ENCODE peak calls at places on chromosomes 3 and 15, in five cellular contexts. Q is PC-9, Z is uterus, K is pancreas, A is brain microvascular endothelial cell. J is an unnamed sample.

GRCh38 chr3:121736112-121736511 is 13.4 kb downstream of the GOLGB1 start:
- DNase-seq in Z (no peak), Q (no peak), A (peak; percentile 72), K (no peak), J (no peak)

GRCh38 chr3:58630081-58630709 is 36.4 kb downstream of the FAM3D start:
- DNase-seq in Z (peak; percentile 57), A (peak; percentile 30), K (no peak), Q (peak; percentile 61), J (peak; percentile 25)

GRCh38 chr3:150314248-150315027 is 93.7 kb upstream of the TSC22D2 start:
- DNase-seq in Q (peak; percentile 75), Z (no peak), A (no peak), K (peak; percentile 77), J (no peak)

GRCh38 chr3:96175500-96175899 is 638.9 kb upstream of the EPHA6 start:
- DNase-seq in K (peak; percentile 24), A (no peak), Z (no peak), Q (no peak), J (no peak)

GRCh38 chr3:170724599-170724998 is 138.7 kb upstream of the SLC7A14 start:
- DNase-seq in K (no peak), A (peak; percentile 63), Z (peak; percentile 45), Q (no peak), J (no peak)

GRCh38 chr3:149941946-149942345 is 28.7 kb downstream of the PFN2 start:
- DNase-seq in A (no peak), K (no peak), Z (no peak), Q (no peak), J (no peak)

GRCh38 chr15:75130597-75131268 is 70.9 kb upstream of the C15orf39 start:
- DNase-seq in A (no peak), Z (no peak), Q (no peak), K (no peak), J (no peak)

GRCh38 chr3:4524423-4524769 is 31.2 kb downstream of the ITPR1 start:
- DNase-seq in A (no peak), K (no peak), Z (no peak), Q (peak; percentile 63), J (no peak)

GRCh38 chr3:57287205-57287604 is 5.3 kb downstream of the ASB14 start:
- DNase-seq in K (no peak), Z (no peak), A (no peak), Q (no peak), J (no peak)

GRCh38 chr3:186432189-186432588 is 70.2 kb upstream of the DGKG start:
- DNase-seq in Q (no peak), Z (no peak), K (no peak), A (no peak), J (no peak)

GRCh38 chr3:28989646-28990089 is 291.2 kb upstream of the RBMS3 start:
- DNase-seq in Q (no peak), K (no peak), Z (no peak), A (peak; percentile 52), J (no peak)

GRCh38 chr15:75355369-75355768 is 8.5 kb downstream of the NEIL1 start:
- DNase-seq in K (no peak), Q (no peak), A (no peak), Z (no peak), J (no peak)

GRCh38 chr3:133451309-133451708 is 51.5 kb downstream of the BFSP2 start:
- DNase-seq in K (no peak), A (no peak), Z (no peak), Q (no peak), J (no peak)

GRCh38 chr3:113600418-113601185 is 68.2 kb downstream of the SIDT1 start:
- DNase-seq in Q (no peak), K (no peak), A (no peak), Z (peak; percentile 16), J (no peak)

GRCh38 chr3:84717894-84718293 is 240.9 kb upstream of the CADM2 start:
- DNase-seq in Q (no peak), Z (no peak), K (no peak), A (no peak), J (no peak)

GRCh38 chr15:70056091-70056680 is 41.5 kb downstream of the TLE3 start:
- DNase-seq in K (peak; percentile 44), A (no peak), Z (peak; percentile 7), Q (no peak), J (no peak)

GRCh38 chr3:115359507-115359906 is 212.4 kb upstream of the ZBTB20 start:
- DNase-seq in A (peak; percentile 12), Q (no peak), Z (no peak), K (no peak), J (no peak)

GRCh38 chr3:9890249-9891071 is at the start of gene JAGN1:
- DNase-seq in A (peak; percentile 88), Z (peak; percentile 93), K (peak; percentile 95), Q (peak; percentile 79), J (peak; percentile 63)

GRCh38 chr3:164004205-164004604 is 1074.1 kb downstream of the SI start:
- DNase-seq in Z (no peak), A (no peak), Q (no peak), K (peak; percentile 42), J (no peak)

DNA sequence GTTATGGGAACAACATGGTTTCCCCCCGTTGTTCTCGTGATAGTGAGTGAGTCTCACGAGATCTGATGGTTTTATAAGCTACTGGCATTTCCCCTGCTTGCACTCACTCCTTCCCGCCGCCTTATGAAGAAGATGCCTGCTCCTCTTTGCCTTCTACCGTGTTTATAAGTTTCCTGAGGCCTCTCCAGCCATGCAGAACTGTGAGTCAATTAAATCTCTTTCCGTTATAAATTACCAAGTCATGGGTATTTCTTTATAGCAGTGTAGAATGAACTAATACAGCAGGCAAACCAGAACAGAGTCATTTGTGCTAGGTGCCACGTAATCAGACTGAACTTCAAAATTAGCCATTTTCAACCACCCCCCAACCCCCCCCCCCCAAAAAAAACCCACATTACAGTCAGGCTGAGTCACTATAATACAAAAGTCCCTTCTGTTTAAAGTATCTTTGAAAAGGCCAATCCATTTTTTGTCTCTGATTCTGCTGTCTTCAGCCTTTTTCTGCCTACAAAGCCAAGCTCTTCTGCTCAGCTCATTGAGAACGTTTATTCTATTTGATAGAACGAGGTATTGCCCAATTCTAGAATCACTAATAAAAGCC is 4.1 kb downstream of the OR4F6 start:
- DNase-seq in Q (no peak), K (no peak), A (no peak), Z (no peak), J (no peak)
- H3K27ac ChIP-seq in Q (no peak overlapping the region), K (no peak overlapping the region), A (no peak overlapping the region), Z (no peak overlapping the region), J (no peak overlapping the region)

GRCh38 chr15:41505776-41506175 is 7.9 kb downstream of the LTK start:
- DNase-seq in K (no peak), A (no peak), Z (no peak), Q (no peak), J (no peak)

GRCh38 chr15:41506796-41507341 is 6.8 kb downstream of the LTK start:
- DNase-seq in Q (no peak), Z (no peak), K (no peak), A (no peak), J (no peak)

GRCh38 chr15:41503669-41504010 is 10.0 kb downstream of the ITPKA start:
- DNase-seq in A (no peak), K (no peak), Z (no peak), Q (no peak), J (no peak)

GRCh38 chr15:41502787-41503668 is 9.4 kb downstream of the ITPKA start:
- DNase-seq in K (peak; percentile 67), Z (no peak), A (no peak), Q (no peak), J (no peak)

GRCh38 chr15:41504751-41505492 is 8.7 kb downstream of the LTK start:
- DNase-seq in Q (no peak), K (no peak), A (no peak), Z (no peak), J (no peak)
- H3K27ac ChIP-seq in Q (no peak overlapping the region), K (no peak overlapping the region), A (no peak overlapping the region), Z (no peak overlapping the region), J (no peak overlapping the region)

DNA sequence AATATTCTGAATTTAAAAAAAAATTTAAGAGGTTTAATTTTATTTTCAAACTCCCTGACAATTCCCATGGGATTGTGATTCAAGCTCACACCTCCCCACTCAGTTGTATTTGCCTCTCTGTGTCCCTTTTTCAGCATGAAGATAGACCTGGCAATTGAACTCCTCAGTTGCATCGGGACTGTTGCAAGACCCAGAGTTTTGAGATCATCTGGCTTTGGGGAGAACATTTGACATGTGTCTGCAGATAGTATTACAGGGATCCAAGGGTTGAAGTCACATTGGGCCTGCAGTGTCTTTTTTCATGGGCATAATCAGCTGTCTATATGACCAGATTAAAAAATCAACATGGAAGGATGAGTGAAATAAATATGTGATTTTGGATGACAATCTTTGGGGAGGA is 91.1 kb upstream of the EOMES start:
- DNase-seq in K (no peak), Z (no peak), Q (no peak), A (no peak), J (no peak)
- H3K27ac ChIP-seq in K (no peak overlapping the region), Z (no peak overlapping the region), Q (no peak overlapping the region), A (no peak overlapping the region), J (no peak overlapping the region)

DNA sequence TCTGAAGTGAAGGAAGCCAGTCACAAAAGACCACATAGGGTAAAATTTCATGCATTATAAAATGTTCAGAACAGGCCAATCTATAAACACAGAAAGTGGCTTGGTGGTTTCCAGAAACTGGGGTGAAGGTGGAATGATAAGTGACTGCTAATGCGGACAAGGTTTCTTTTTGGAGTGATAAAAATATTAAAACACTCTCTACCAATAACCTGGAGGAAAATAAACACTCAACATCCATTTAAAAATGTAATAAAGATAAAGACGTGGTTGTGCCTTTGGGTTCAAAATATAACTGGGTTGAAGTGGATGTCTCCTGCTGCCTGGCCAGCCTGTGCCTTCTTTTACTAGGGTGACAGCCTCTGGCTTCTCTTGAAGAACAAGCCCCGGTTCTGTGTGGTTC is 70.9 kb upstream of the GCNT3 start:
- DNase-seq in K (no peak), A (no peak), Z (no peak), Q (no peak), J (no peak)
- H3K27ac ChIP-seq in K (no peak overlapping the region), A (no peak overlapping the region), Z (no peak overlapping the region), Q (no peak overlapping the region), J (no peak overlapping the region)

DNA sequence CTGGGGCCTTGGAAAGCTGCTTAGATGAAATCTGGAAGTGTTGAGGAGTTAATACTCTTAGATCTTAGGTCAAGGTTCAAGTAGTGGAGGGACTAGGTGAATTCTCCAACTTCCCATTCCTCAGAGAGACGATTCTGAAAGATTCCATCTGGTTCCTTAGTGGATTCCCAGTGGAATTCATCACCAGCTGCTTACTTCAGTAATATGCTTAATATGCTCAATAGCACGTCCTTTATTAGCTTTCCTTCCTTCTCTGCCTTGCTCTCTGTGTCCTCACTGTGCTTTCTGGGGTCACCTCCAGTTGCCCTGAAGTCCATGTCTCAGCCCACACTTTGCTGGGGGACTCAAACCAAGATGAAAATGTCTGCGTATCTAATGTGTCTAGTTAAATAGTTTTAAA is 31.0 kb downstream of the CEP63 start:
- DNase-seq in K (no peak), Q (no peak), Z (no peak), A (no peak), J (no peak)
- H3K27ac ChIP-seq in K (no peak overlapping the region), Q (no peak overlapping the region), Z (no peak overlapping the region), A (peak overlapping the region; percentile 61), J (no peak overlapping the region)

J was measured in substantia nigra.